ENCODE peak calls at places on chromosomes 1 and 21, in six cellular contexts. F, Q, N, O, W and C are unnamed samples.

GRCh38 chr1:65425697-65426096 is 5.2 kb downstream of the LEPR start:
- DNase-seq in F (peak), Q (no peak), N (peak), O (no peak), W (no peak), C (peak)

GRCh38 chr1:81846630-81847029 is 45.9 kb downstream of the ADGRL2 start:
- DNase-seq in F (no peak), Q (no peak), N (no peak), O (no peak), W (no peak), C (no peak)

GRCh38 chr1:36328713-36329112 is 5.3 kb upstream of the EVA1B start:
- DNase-seq in F (no peak), Q (no peak), N (no peak), O (peak), W (no peak), C (no peak)

GRCh38 chr1:93346472-93346991 is 825 bp downstream of the DR1 start:
- DNase-seq in F (peak), Q (peak), N (no peak), O (peak), W (no peak), C (peak)

GRCh38 chr1:170634819-170635410 is 29.0 kb upstream of the PRRX1 start:
- DNase-seq in F (peak), Q (no peak), N (no peak), O (no peak), W (no peak), C (no peak)

GRCh38 chr21:44259082-44259705 is 2.5 kb downstream of the DNMT3L start:
- DNase-seq in F (peak), Q (no peak), N (no peak), O (no peak), W (no peak), C (no peak)

GRCh38 chr21:34886554-34887385 is 162.3 kb downstream of the RUNX1 start:
- DNase-seq in F (no peak), Q (no peak), N (no peak), O (peak), W (no peak), C (no peak)

GRCh38 chr21:35179990-35180557 is 131.0 kb upstream of the RUNX1 start:
- DNase-seq in F (peak), Q (no peak), N (no peak), O (no peak), W (no peak), C (no peak)

GRCh38 chr21:45544449-45545235 is 2.4 kb upstream of the SLC19A1 start:
- DNase-seq in F (no peak), Q (no peak), N (no peak), O (no peak), W (no peak), C (no peak)

GRCh38 chr1:91846007-91846620 is 39.8 kb downstream of the TGFBR3 start:
- DNase-seq in F (peak), Q (peak), N (no peak), O (peak), W (no peak), C (peak)

GRCh38 chr1:39082811-39083576 is 56.8 kb downstream of the NDUFS5 start:
- DNase-seq in F (no peak), Q (no peak), N (no peak), O (peak), W (no peak), C (no peak)

GRCh38 chr1:3072178-3072947 is 3.4 kb downstream of the PRDM16 start:
- DNase-seq in F (no peak), Q (no peak), N (no peak), O (no peak), W (no peak), C (no peak)

GRCh38 chr1:224182866-224183590 is at the start of gene DEGS1:
- DNase-seq in F (peak), Q (peak), N (peak), O (peak), W (no peak), C (peak)

GRCh38 chr21:38817371-38818335 is 11.9 kb downstream of the ETS2 start:
- DNase-seq in F (peak), Q (no peak), N (no peak), O (no peak), W (no peak), C (no peak)

GRCh38 chr21:30717105-30717504 is 1.5 kb downstream of the KRTAP21-3 start:
- DNase-seq in F (no peak), Q (no peak), N (no peak), O (no peak), W (no peak), C (no peak)

GRCh38 chr1:37793773-37794371 is at the start of gene MANEAL:
- DNase-seq in F (peak), Q (peak), N (peak), O (peak), W (no peak), C (no peak)

GRCh38 chr1:247456914-247457638 is 828 bp downstream of the OR2B11 start:
- DNase-seq in F (no peak), Q (no peak), N (no peak), O (no peak), W (no peak), C (no peak)

GRCh38 chr21:33685613-33686197 is 43.4 kb downstream of the ITSN1 start:
- DNase-seq in F (peak), Q (no peak), N (no peak), O (no peak), W (no peak), C (peak)

GRCh38 chr1:234896477-234897364 is 231.9 kb downstream of the TOMM20 start:
- DNase-seq in F (peak), Q (no peak), N (no peak), O (no peak), W (no peak), C (no peak)
- TF ChIP-seq BHLHE40 in F (peak), Q (no peak), N (no peak), O (no peak), W (no peak), C (no peak)

DNA sequence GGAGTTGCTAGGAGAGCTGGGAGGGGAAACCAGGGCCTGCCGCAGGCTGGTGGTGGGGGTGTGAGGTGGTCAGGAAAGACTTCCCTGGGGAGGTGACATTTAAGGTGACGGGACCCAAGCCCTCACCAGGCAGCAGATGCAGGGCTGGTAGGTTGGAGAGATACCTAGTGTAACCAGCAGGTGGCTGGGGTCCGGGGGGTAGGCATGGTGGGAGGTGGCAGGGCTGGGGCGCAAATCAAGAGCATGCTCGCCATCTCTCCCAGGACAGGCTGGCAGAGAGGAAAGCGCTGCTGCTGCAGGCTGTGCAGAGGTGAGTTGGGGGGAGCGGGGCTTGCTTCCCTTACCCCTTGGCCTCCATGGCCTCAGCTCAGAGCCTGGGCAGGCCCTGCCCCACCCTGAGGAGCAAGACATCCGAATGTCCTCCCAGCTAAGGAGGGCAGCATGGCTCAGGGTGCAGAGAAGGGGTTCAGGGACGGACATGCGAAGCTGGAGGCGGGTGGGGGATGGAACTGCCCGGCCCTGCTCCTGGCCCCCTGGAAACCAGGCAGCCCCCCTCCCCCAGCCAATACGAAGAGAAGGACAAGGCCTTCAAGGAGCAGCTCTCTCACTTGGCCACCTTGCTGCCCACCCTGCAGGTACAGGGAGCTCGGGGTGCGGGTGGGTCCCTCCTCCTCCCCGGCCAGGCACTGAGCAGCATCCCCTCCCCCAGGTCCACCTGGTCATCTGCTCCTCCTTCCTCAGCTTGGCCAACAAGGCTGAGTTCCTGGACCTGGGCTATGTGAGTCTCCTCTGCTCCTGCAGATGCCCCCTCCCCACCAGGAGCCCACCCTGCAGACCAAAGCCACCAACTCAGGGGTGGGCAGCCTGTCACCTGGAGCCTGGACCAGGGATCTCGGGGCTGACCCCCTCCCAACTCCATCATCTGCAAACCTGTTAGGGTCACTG is 4.0 kb downstream of the RNF207 start:
- DNase-seq in F (no peak), Q (no peak), N (no peak), O (peak), W (no peak), C (no peak)
- TF ChIP-seq BHLHE40 in F (no peak), Q (no peak), N (no peak), O (no peak), W (no peak), C (no peak)

DNA sequence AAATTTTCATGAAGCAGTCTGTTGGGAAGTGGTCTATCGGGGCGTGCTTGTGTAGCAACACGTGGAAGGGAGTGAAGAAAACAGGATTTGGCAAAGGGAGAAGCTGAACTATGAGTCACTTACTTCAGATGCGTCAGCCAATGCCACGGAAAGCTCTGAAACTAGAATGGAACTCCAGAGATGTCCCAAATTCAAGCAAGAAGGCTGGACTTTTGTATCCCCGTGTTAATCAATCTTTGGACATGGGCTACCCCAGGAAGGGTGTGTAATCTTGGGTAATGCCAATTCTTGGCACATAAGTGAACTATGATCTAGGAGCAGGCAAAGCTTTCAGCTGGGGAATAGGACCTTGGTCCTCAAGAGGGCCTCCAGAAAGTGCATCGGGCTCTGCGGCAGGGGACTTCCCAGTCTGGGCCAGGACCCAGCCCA is 102.6 kb downstream of the ADSS2 start:
- DNase-seq in F (peak), Q (no peak), N (peak), O (no peak), W (no peak), C (no peak)
- TF ChIP-seq BHLHE40 in F (peak), Q (no peak), N (no peak), O (no peak), W (no peak), C (no peak)

GRCh38 chr1:197955486-197956394 is 38.6 kb downstream of the LHX9 start:
- DNase-seq in F (peak), Q (no peak), N (no peak), O (no peak), W (no peak), C (peak)
- TF ChIP-seq BHLHE40 in F (no peak), Q (no peak), N (no peak), O (no peak), W (no peak), C (no peak)

DNA sequence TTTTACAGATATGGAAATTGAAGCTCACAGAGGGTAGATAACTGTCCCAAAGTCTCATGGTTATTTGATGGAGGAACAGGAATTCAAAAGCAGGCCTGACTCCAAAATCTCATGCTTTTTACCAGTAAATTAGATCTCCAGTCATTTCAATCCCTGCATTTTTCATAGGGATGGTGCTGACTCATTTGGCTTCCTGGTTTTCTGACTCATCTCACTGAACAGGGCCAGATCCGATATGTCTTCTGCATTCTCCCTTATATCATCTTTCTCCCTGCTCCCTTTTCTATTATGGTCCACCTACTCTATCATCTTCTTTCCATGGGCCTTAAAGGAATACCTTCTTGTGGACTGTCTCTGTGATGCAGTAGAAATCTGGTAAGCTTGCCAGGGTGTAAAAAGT is 187.2 kb downstream of the FGGY start:
- DNase-seq in F (peak), Q (no peak), N (peak), O (peak), W (no peak), C (no peak)
- TF ChIP-seq BHLHE40 in F (peak), Q (no peak), N (no peak), O (no peak), W (no peak), C (no peak)

GRCh38 chr1:116313776-116314175 is 59.3 kb upstream of the ATP1A1 start:
- DNase-seq in F (no peak), Q (no peak), N (no peak), O (no peak), W (no peak), C (no peak)

GRCh38 chr1:116311756-116312691 is 61.0 kb upstream of the ATP1A1 start:
- DNase-seq in F (no peak), Q (no peak), N (no peak), O (no peak), W (no peak), C (peak)

GRCh38 chr1:116316373-116316772 is 56.7 kb upstream of the ATP1A1 start:
- DNase-seq in F (no peak), Q (no peak), N (no peak), O (no peak), W (no peak), C (peak)

GRCh38 chr1:116310172-116310571 is 62.9 kb upstream of the ATP1A1 start:
- DNase-seq in F (no peak), Q (no peak), N (no peak), O (no peak), W (no peak), C (no peak)

GRCh38 chr1:116314305-116314919 is 58.6 kb upstream of the ATP1A1 start:
- DNase-seq in F (no peak), Q (no peak), N (no peak), O (no peak), W (no peak), C (peak)
- TF ChIP-seq BHLHE40 in F (no peak), Q (no peak), N (no peak), O (no peak), W (no peak), C (no peak)

GRCh38 chr1:164830628-164831027 is 271.6 kb downstream of the PBX1 start:
- DNase-seq in F (no peak), Q (no peak), N (no peak), O (no peak), W (no peak), C (no peak)

GRCh38 chr1:164841723-164842465 is 282.9 kb downstream of the PBX1 start:
- DNase-seq in F (no peak), Q (no peak), N (no peak), O (no peak), W (no peak), C (no peak)

GRCh38 chr1:164834641-164835040 is 275.7 kb downstream of the PBX1 start:
- DNase-seq in F (peak), Q (no peak), N (no peak), O (no peak), W (no peak), C (no peak)

GRCh38 chr1:164838786-164839185 is 279.8 kb downstream of the PBX1 start:
- DNase-seq in F (no peak), Q (no peak), N (no peak), O (no peak), W (no peak), C (no peak)

GRCh38 chr1:164836614-164837018 is 277.6 kb downstream of the PBX1 start:
- DNase-seq in F (no peak), Q (no peak), N (no peak), O (no peak), W (no peak), C (no peak)
- TF ChIP-seq BHLHE40 in F (no peak), Q (no peak), N (no peak), O (no peak), W (no peak), C (no peak)

GRCh38 chr1:228264100-228264816 is 56.4 kb downstream of the OBSCN start:
- DNase-seq in F (no peak), Q (no peak), N (no peak), O (no peak), W (no peak), C (no peak)
- TF ChIP-seq BHLHE40 in F (no peak), Q (no peak), N (no peak), O (no peak), W (no peak), C (no peak)

GRCh38 chr1:59290173-59290954 is 6.5 kb upstream of the FGGY start:
- DNase-seq in F (peak), Q (peak), N (peak), O (peak), W (no peak), C (peak)
- TF ChIP-seq BHLHE40 in F (no peak), Q (no peak), N (no peak), O (peak), W (peak), C (peak)